ENCODE peak calls at places on chromosomes 4 and X, in five cellular contexts. Q, C, J, X and F are unnamed samples.

GRCh38 chr4:87118826-87119225 is 101.6 kb downstream of the KLHL8 start:
- DNase-seq in Q (no peak), C (peak; percentile 55), J (peak; percentile 93), X (no peak), F (peak; percentile 89)

GRCh38 chrX:112672788-112673560 is 6.8 kb downstream of the LHFPL1 start:
- DNase-seq in Q (no peak), C (no peak), J (no peak), X (no peak), F (no peak)

GRCh38 chr4:23747131-23747752 is 142.6 kb downstream of the PPARGC1A start:
- DNase-seq in Q (no peak), C (no peak), J (no peak), X (no peak), F (no peak)

GRCh38 chr4:6939761-6940743 is 30.4 kb downstream of the TBC1D14 start:
- DNase-seq in Q (no peak), C (peak; percentile 47), J (no peak), X (no peak), F (no peak)

GRCh38 chr4:16684083-16684482 is 214.4 kb downstream of the LDB2 start:
- DNase-seq in Q (no peak), C (no peak), J (peak; percentile 91), X (no peak), F (peak; percentile 89)

GRCh38 chr4:89640620-89641366 is 196.2 kb downstream of the SNCA start:
- DNase-seq in Q (peak; percentile 79), C (peak; percentile 95), J (peak; percentile 49), X (peak; percentile 80), F (peak; percentile 74)

GRCh38 chr4:8267077-8267476 is 2.5 kb upstream of the HTRA3 start:
- DNase-seq in Q (peak; percentile 35), C (peak; percentile 65), J (peak; percentile 33), X (peak; percentile 83), F (peak; percentile 67)

GRCh38 chrX:10168226-10168625 is 11.5 kb downstream of the CLCN4 start:
- DNase-seq in Q (no peak), C (no peak), J (no peak), X (no peak), F (no peak)

GRCh38 chr4:65789850-65790249 is 119.6 kb upstream of the EPHA5 start:
- DNase-seq in Q (no peak), C (no peak), J (no peak), X (no peak), F (no peak)

GRCh38 chr4:70892086-70892769 is 9.9 kb upstream of the MOB1B start:
- DNase-seq in Q (no peak), C (no peak), J (no peak), X (no peak), F (no peak)

GRCh38 chrX:48896611-48897011 is 957 bp downstream of the TIMM17B start:
- DNase-seq in Q (no peak), C (peak; percentile 54), J (no peak), X (no peak), F (peak; percentile 71)

GRCh38 chr4:101958547-101958946 is 168.0 kb downstream of the BANK1 start:
- DNase-seq in Q (no peak), C (no peak), J (no peak), X (no peak), F (no peak)

GRCh38 chr4:18020671-18021469 is 685 bp downstream of the LCORL start:
- DNase-seq in Q (peak; percentile 75), C (peak; percentile 91), J (peak; percentile 83), X (peak; percentile 77), F (peak; percentile 95)

GRCh38 chrX:97529801-97530200 is 646.1 kb downstream of the RPA4 start:
- DNase-seq in Q (no peak), C (no peak), J (peak; percentile 54), X (no peak), F (no peak)

GRCh38 chrX:106481341-106481740 is 130.4 kb upstream of the RADX start:
- DNase-seq in Q (peak; percentile 48), C (peak; percentile 55), J (peak; percentile 41), X (peak; percentile 60), F (peak; percentile 48)

GRCh38 chrX:72475952-72476668 is 96.5 kb downstream of the HDAC8 start:
- DNase-seq in Q (no peak), C (no peak), J (no peak), X (no peak), F (no peak)

GRCh38 chrX:38895775-38896174 is 94.5 kb downstream of the MID1IP1 start:
- DNase-seq in Q (no peak), C (no peak), J (no peak), X (no peak), F (no peak)

GRCh38 chrX:144275403-144275802 is 391.5 kb downstream of the UBE2NL start:
- DNase-seq in Q (no peak), C (no peak), J (no peak), X (no peak), F (no peak)

GRCh38 chr4:72077346-72077745 is 45.5 kb downstream of the NPFFR2 start:
- DNase-seq in Q (no peak), C (no peak), J (no peak), X (no peak), F (no peak)

GRCh38 chr4:44984083-44984482 is 257.7 kb upstream of the GNPDA2 start:
- DNase-seq in Q (no peak), C (no peak), J (no peak), X (no peak), F (no peak)

GRCh38 chr4:51932261-51932660 is 87.9 kb downstream of the LRRC66 start:
- DNase-seq in Q (no peak), C (no peak), J (no peak), X (no peak), F (no peak)

GRCh38 chrX:132489256-132490085 is 633 bp upstream of the MBNL3 start:
- DNase-seq in Q (peak; percentile 11), C (peak; percentile 53), J (peak; percentile 2), X (peak; percentile 53), F (peak; percentile 57)

GRCh38 chrX:132090370-132091152 is 37.3 kb downstream of the FRMD7 start:
- DNase-seq in Q (no peak), C (no peak), J (no peak), X (no peak), F (no peak)

GRCh38 chrX:145405012-145405411 is 157.7 kb downstream of the SPANXN1 start:
- DNase-seq in Q (peak; percentile 21), C (peak; percentile 35), J (peak; percentile 15), X (no peak), F (peak; percentile 2)

GRCh38 chr4:118086334-118086733 is 52.0 kb downstream of the NDST3 start:
- DNase-seq in Q (no peak), C (peak; percentile 80), J (peak; percentile 31), X (no peak), F (peak; percentile 24)

DNA sequence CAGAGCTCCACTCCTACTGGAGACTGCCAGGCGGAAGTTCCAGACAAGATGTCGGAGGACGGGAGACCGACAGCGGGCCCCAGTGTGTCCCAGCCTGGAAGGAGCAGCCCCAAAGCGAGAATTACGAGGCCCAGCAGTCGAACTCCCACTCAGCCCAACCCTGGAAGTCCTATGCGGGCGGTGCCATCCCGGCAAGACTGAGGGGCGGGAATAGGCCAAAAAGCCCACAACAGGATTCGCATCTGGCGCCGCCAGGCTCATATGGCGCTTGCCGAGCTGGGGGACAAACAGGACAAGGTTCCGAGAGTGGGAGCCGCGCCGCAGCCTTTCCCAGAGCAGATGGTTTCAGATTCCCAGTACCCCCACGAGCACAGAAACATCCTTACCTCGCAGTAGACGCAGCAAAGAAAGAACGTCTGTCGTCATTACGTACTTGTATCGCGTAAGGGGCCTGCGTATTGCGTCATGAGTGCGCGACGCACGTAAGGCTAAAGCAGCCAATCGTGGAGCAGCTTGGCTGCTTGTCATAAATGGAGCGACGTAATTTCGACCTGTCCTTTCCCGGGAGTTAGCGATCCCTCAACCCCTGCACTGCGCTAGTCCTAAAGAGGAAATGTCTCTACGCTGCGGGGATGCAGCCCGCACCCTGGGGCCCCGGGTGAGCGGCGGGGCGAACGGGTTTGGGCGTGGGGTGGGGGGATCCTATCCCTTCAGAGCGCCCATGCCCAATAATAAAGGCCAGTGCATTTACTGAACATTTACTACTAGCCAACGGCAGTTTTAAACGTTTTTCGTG is at the start of the genes LIAS and RPL9:
- DNase-seq in Q (peak; percentile 99), C (peak; percentile 99), J (peak; percentile 100), X (peak; percentile 96), F (peak; percentile 99)
- H3K4ac ChIP-seq in Q (peak within 1 kb of the TSS; percentile 93), C (peak within 1 kb of the TSS; percentile 74), J (peak within 1 kb of the TSS; percentile 80), X (peak within 1 kb of the TSS; percentile 84), F (peak within 1 kb of the TSS; percentile 58)

GRCh38 chr4:142356797-142357196 is 489.3 kb downstream of the INPP4B start:
- DNase-seq in Q (no peak), C (no peak), J (no peak), X (no peak), F (no peak)
- H3K4me3 ChIP-seq in Q (no peak overlapping the region), C (no peak overlapping the region), J (no peak overlapping the region), X (no peak overlapping the region), F (no peak overlapping the region)

DNA sequence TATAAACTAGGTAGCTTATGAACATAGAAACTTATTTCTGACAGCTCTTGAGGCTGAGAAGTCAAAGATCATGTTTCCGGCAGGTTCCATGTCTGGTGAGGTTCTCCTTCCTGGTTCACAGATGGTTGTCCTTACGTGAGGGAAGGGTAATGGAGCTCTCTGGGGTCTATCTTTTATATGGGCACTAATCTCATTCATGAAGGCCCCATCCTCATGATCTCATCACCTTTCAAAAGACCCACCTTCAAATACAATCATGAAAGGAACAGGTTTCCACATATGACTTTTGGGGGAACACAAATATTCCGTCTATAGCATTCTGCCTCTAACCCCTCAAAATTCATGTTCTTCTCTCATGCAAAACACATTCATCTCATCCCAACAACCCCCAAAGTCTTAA is 264.7 kb downstream of the PTTG2 start:
- DNase-seq in Q (no peak), C (no peak), J (no peak), X (no peak), F (no peak)
- H2BK5ac ChIP-seq in Q (no peak overlapping the region), C (no peak overlapping the region), J (no peak overlapping the region), X (no peak overlapping the region), F (no peak overlapping the region)

GRCh38 chrX:74293343-74293946 is 10.5 kb upstream of the ZCCHC13 start:
- DNase-seq in Q (peak; percentile 46), C (peak; percentile 80), J (peak; percentile 73), X (peak; percentile 63), F (peak; percentile 83)

GRCh38 chrX:74291577-74291963 is 12.4 kb upstream of the ZCCHC13 start:
- DNase-seq in Q (no peak), C (no peak), J (no peak), X (no peak), F (no peak)

GRCh38 chrX:74295102-74295501 is 8.9 kb upstream of the ZCCHC13 start:
- DNase-seq in Q (no peak), C (no peak), J (no peak), X (no peak), F (no peak)

GRCh38 chrX:74286950-74287349 is 17.0 kb upstream of the ZCCHC13 start:
- DNase-seq in Q (no peak), C (no peak), J (peak; percentile 85), X (no peak), F (peak; percentile 50)

DNA sequence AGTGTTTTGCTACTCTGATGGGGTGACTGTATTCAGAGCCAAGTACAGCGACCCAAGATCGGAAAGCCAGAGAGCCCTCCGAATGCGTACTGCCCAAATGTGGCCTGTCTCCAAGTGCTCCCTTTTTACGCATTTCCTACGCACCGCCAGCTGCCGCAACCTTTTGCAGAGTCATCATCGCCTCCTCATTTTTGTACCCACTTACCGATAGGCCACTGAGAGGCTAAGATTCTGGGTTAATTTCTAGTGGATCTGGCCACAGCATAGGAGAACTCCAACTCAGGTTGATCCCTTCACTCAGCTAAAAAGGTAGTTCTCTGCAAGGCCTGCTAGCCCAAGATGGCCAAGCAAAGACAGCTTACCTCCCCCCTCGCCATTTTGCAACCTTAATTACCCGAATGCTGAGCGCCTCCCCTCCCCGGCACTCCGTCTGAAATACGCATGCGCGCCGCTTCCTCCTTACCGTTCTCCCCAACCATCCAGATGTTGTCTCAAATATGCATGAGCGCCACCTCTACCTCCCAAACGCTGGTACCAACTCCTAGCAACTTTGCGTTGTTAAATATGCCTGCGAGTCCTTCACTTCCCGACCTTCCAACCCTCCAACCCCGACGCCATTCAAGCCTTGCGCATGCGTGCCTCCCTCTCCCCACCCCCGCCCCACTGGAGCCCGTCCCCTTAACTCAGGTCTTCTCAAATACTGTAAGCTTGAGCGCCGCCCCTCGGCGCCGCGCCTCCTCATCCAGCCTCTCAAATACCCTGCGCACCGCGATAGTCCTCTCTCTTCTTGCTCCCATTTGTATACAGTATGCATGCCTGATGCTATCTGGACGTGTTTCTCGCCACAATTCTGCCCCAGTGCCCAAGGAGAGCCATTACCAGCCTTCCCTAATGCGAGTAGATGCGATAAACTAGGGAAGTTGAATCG is 11.8 kb upstream of the ZCCHC13 start:
- DNase-seq in Q (peak; percentile 75), C (peak; percentile 94), J (peak; percentile 87), X (peak; percentile 74), F (peak; percentile 91)
- H3K4ac ChIP-seq in Q (no peak overlapping the region), C (peak overlapping the region; percentile 87), J (peak overlapping the region; percentile 98), X (no peak overlapping the region), F (peak overlapping the region; percentile 73)